ENCODE peak calls at places on chromosomes 2 and 18, in four cellular contexts. P is left ventricle myocardium inferior, I is astrocyte, N is body of pancreas. F is an unnamed sample.
A peak's percentile ranks its signal among the peaks of the same experiment; 100 is the strongest.

GRCh38 chr2:74179063-74179865 is 585 bp upstream of the MOB1A start:
- DNase-seq in P (no peak), I (no peak), N (peak; percentile 26), F (no peak)

GRCh38 chr2:46273919-46274318 is 23.3 kb upstream of the EPAS1 start:
- DNase-seq in P (no peak), I (peak; percentile 2), N (no peak), F (no peak)

GRCh38 chr2:171158790-171159325 is 1.8 kb downstream of the TLK1 start:
- DNase-seq in P (no peak), I (no peak), N (no peak), F (no peak)

GRCh38 chr2:190942697-190943096 is 62.1 kb downstream of the GLS start:
- DNase-seq in P (no peak), I (no peak), N (no peak), F (no peak)

GRCh38 chr2:41498791-41499190 is 549.0 kb upstream of the PKDCC start:
- DNase-seq in P (no peak), I (no peak), N (no peak), F (no peak)

GRCh38 chr18:31667185-31667584 is 17.2 kb downstream of the B4GALT6 start:
- DNase-seq in P (no peak), I (peak; percentile 66), N (no peak), F (no peak)

GRCh38 chr18:63928331-63928730 is 20.6 kb downstream of the SERPINB10 start:
- DNase-seq in P (no peak), I (no peak), N (no peak), F (no peak)

GRCh38 chr2:77005522-77005921 is 516.7 kb downstream of the LRRTM4 start:
- DNase-seq in P (no peak), I (no peak), N (no peak), F (no peak)

GRCh38 chr2:225889452-225889851 is 489.9 kb downstream of the NYAP2 start:
- DNase-seq in P (no peak), I (peak; percentile 80), N (no peak), F (no peak)

GRCh38 chr2:186543561-186544131 is 46.2 kb upstream of the ITGAV start:
- DNase-seq in P (no peak), I (peak; percentile 95), N (no peak), F (no peak)

GRCh38 chr2:215693269-215693998 is 257.6 kb upstream of the FN1 start:
- DNase-seq in P (no peak), I (peak; percentile 94), N (no peak), F (no peak)

GRCh38 chr18:62834715-62835114 is 119.4 kb downstream of the PHLPP1 start:
- DNase-seq in P (no peak), I (no peak), N (no peak), F (no peak)

GRCh38 chr2:11270891-11271290 is 73.5 kb downstream of the ROCK2 start:
- DNase-seq in P (no peak), I (peak; percentile 46), N (no peak), F (no peak)

GRCh38 chr2:122955761-122956160 is 1069.3 kb upstream of the CNTNAP5 start:
- DNase-seq in P (no peak), I (no peak), N (no peak), F (no peak)

GRCh38 chr2:230940476-230940815 is 15.4 kb upstream of the GPR55 start:
- DNase-seq in P (no peak), I (no peak), N (no peak), F (no peak)

GRCh38 chr18:29172151-29173015 is 995.5 kb upstream of the CDH2 start:
- DNase-seq in P (no peak), I (no peak), N (no peak), F (no peak)

GRCh38 chr2:146602383-146602782 is 1242.4 kb upstream of the ACVR2A start:
- DNase-seq in P (no peak), I (peak; percentile 44), N (no peak), F (no peak)

GRCh38 chr2:20378891-20379519 is 28.4 kb upstream of the PUM2 start:
- DNase-seq in P (peak; percentile 86), I (peak; percentile 69), N (peak; percentile 61), F (peak; percentile 60)

GRCh38 chr2:119795309-119796303 is 35.9 kb downstream of the PTPN4 start:
- DNase-seq in P (no peak), I (no peak), N (no peak), F (no peak)

GRCh38 chr2:187658952-187659525 is 104.8 kb upstream of the TFPI start:
- DNase-seq in P (no peak), I (peak; percentile 10), N (no peak), F (no peak)

GRCh38 chr2:205972113-205972512 is 113.9 kb downstream of the INO80D start:
- DNase-seq in P (no peak), I (no peak), N (peak; percentile 63), F (no peak)

GRCh38 chr2:72883356-72883962 is 3.7 kb upstream of the SPR start:
- DNase-seq in P (no peak), I (peak; percentile 27), N (no peak), F (no peak)

GRCh38 chr2:169300617-169301530 is 61.5 kb downstream of the LRP2 start:
- DNase-seq in P (no peak), I (no peak), N (no peak), F (no peak)

GRCh38 chr2:240989451-240990265 is 8.8 kb upstream of the SNED1 start:
- DNase-seq in P (no peak), I (no peak), N (peak; percentile 18), F (no peak)

GRCh38 chr18:58241877-58242276 is 197.9 kb downstream of the NEDD4L start:
- DNase-seq in P (no peak), I (peak; percentile 93), N (peak; percentile 52), F (no peak)

GRCh38 chr2:55048514-55048924 is 1.7 kb downstream of the RTN4 start:
- DNase-seq in P (no peak), I (no peak), N (peak; percentile 33), F (no peak)

GRCh38 chr18:25795178-25795577 is 295.2 kb downstream of the SS18 start:
- DNase-seq in P (no peak), I (no peak), N (no peak), F (no peak)

GRCh38 chr2:206158563-206159345 is 490 bp downstream of the NDUFS1 start:
- DNase-seq in P (no peak), I (peak; percentile 29), N (no peak), F (no peak)

GRCh38 chr2:61910603-61911002 is 5.1 kb downstream of the COMMD1 start:
- DNase-seq in P (no peak), I (no peak), N (no peak), F (no peak)

GRCh38 chr2:61906187-61906470 is 655 bp downstream of the COMMD1 start:
- DNase-seq in P (no peak), I (no peak), N (no peak), F (no peak)

GRCh38 chr2:61905372-61906186 is at the start of gene COMMD1:
- DNase-seq in P (peak; percentile 83), I (peak; percentile 47), N (peak; percentile 79), F (peak; percentile 29)

GRCh38 chr2:61911510-61911909 is 6.0 kb downstream of the COMMD1 start:
- DNase-seq in P (no peak), I (no peak), N (no peak), F (no peak)
- TF ChIP-seq CTCF in P (peak; percentile 46), I (no peak), N (no peak), F (no peak)

GRCh38 chr2:117057021-117057420 is 757.5 kb upstream of the DDX18 start:
- DNase-seq in P (no peak), I (no peak), N (no peak), F (no peak)

GRCh38 chr2:117056376-117056748 is 758.1 kb upstream of the DDX18 start:
- DNase-seq in P (no peak), I (no peak), N (no peak), F (no peak)

GRCh38 chr2:117058366-117058765 is 756.1 kb upstream of the DDX18 start:
- DNase-seq in P (no peak), I (no peak), N (no peak), F (no peak)

DNA sequence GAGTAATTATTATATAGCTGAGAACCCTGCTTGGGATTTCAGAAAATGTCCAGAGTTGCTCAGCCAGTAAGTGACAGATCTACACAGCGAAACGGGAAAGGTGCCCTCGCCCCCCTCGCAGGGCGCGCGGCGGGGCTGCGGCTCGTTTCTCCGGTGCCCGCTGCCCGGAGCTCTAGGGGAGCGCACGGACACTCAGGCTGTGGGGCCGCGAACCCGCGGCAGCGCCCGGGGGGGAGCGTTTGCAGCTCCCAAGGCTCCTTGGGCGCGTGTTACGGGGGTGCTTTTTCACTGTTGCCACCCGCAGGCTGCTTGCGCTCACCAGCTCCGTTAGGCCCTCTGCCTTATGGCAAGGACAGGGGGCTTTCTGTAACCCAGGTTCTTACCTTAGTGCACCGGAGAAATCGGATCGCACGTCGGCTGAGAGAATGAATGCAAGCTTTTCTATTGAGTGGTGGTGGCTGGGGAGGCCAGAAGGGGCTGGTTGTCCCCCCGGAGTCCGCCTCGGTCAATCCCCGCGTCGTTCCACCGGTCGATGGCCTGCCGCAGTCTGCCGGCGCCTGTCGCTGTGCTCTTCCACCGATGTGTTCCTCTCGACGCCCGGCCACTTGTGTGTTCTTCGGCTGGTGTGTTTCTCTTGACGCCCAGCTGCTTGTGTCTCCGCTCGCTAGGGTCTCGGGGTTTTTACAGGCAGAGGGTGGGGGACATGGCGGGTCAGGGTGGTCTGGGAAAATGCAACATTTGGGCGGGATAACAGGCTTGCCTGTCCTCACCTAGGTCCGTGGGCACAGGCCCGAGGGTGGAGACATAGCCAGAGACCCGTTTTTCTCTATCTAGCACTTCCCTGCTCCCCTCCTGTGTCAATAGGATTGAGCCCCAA is 758.8 kb upstream of the DDX18 start:
- DNase-seq in P (no peak), I (no peak), N (no peak), F (no peak)
- H3K9me3 ChIP-seq in P (peaks cover 10% of the 10 kb centered on the region), I (no peaks in the 10 kb centered on the region), N (no peaks in the 10 kb centered on the region), F (no peaks in the 10 kb centered on the region)

GRCh38 chr2:156112323-156112722 is 220.2 kb downstream of the NR4A2 start:
- DNase-seq in P (no peak), I (no peak), N (no peak), F (no peak)

GRCh38 chr2:156116113-156116512 is 216.4 kb downstream of the NR4A2 start:
- DNase-seq in P (no peak), I (peak; percentile 8), N (no peak), F (no peak)

GRCh38 chr2:156115338-156115737 is 217.2 kb downstream of the NR4A2 start:
- DNase-seq in P (no peak), I (peak; percentile 79), N (no peak), F (no peak)

DNA sequence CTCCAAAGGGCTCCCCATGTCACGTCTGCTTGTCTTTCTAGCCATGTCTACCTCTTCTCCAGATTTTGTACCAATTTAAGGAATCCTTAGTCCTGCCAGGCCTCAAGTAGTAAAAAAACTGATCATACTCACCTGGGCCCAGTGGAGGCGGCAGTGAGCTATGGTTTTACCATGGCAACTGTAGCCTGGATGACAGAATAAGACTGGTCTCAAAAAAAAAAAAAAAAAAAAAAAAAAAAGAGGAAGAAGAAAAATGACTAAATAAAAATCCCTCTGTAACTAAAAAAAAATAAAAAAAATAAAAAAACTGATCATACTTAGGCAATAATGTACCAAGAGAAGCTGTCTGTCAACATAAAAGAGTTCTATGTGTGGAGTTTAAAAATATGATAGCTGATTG is 221.6 kb downstream of the NR4A2 start:
- DNase-seq in P (no peak), I (no peak), N (peak; percentile 36), F (no peak)
- TF ChIP-seq CTCF in P (no peak), I (no peak), N (peak; percentile 40), F (no peak)

GRCh38 chr2:3974765-3975164 is 271.4 kb downstream of the DCDC2C start:
- DNase-seq in P (no peak), I (no peak), N (no peak), F (no peak)

GRCh38 chr2:3972377-3972776 is 269.0 kb downstream of the DCDC2C start:
- DNase-seq in P (no peak), I (no peak), N (no peak), F (no peak)

GRCh38 chr2:3968736-3969135 is 265.4 kb downstream of the DCDC2C start:
- DNase-seq in P (no peak), I (no peak), N (no peak), F (no peak)

GRCh38 chr2:3970791-3971190 is 267.4 kb downstream of the DCDC2C start:
- DNase-seq in P (no peak), I (no peak), N (no peak), F (no peak)

GRCh38 chr2:3971313-3972192 is 268.2 kb downstream of the DCDC2C start:
- DNase-seq in P (no peak), I (no peak), N (no peak), F (no peak)
- H3K9me3 ChIP-seq in P (no peaks in the 10 kb centered on the region), I (peaks cover 19% of the 10 kb centered on the region), N (no peaks in the 10 kb centered on the region), F (no peaks in the 10 kb centered on the region)